ENCODE peak calls at places on chromosomes 5 and 9, in ten cellular contexts. F is NCI-H345; E is stimulated activated CD8-positive, alpha-beta memory T cell treated with anti-CD3 and anti-CD28 coated beads, Interleukin-4, amount 100 ng/mL, for 1 hour; C is substantia nigra; T is GM23338; Y is NCI-H1092 treated with DMSO at 0.1 percent for 48 hours; S is T-cell; G is Jurkat, Clone E6-1; I is glomerular endothelial cell; W is tibial artery. Z is an unnamed sample.

GRCh38 chr9:137058651-137059234 is 4.9 kb upstream of the ENTPD2 start:
- DNase-seq in G (no peak), S (no peak), E (no peak), Y (peak; percentile 70), W (no peak), F (peak; percentile 56), I (no peak), C (no peak), T (no peak), Z (no peak)

GRCh38 chr5:80370394-80370793 is 37.5 kb upstream of the ZFYVE16 start:
- DNase-seq in F (no peak), C (no peak), G (no peak), I (no peak), W (no peak), T (no peak), S (no peak), Y (no peak), E (no peak), Z (no peak)

GRCh38 chr5:14696057-14696456 is 31.5 kb downstream of the OTULIN start:
- DNase-seq in G (no peak), Y (no peak), T (peak; percentile 52), F (no peak), I (no peak), E (no peak), S (no peak), W (no peak), C (no peak), Z (no peak)

GRCh38 chr5:157670662-157671591 is at the start of gene C5orf52:
- DNase-seq in W (no peak), C (no peak), E (no peak), Y (peak; percentile 55), F (peak; percentile 4), G (no peak), T (peak; percentile 69), I (peak; percentile 34), S (no peak), Z (no peak)

GRCh38 chr9:95512751-95513120 is 4.0 kb downstream of the PTCH1 start:
- DNase-seq in S (no peak), I (no peak), W (no peak), C (no peak), G (no peak), Y (no peak), F (no peak), T (no peak), E (no peak), Z (no peak)

GRCh38 chr9:7209990-7210389 is 452.2 kb downstream of the KDM4C start:
- DNase-seq in W (no peak), S (no peak), Y (no peak), I (no peak), T (no peak), F (no peak), C (no peak), E (no peak), G (no peak), Z (no peak)

GRCh38 chr9:2158111-2158610 is 143.0 kb downstream of the SMARCA2 start:
- DNase-seq in T (peak; percentile 76), I (peak; percentile 51), F (no peak), E (no peak), G (peak; percentile 84), C (no peak), W (no peak), S (peak; percentile 39), Y (no peak), Z (no peak)

GRCh38 chr5:147735621-147736125 is 46.9 kb downstream of the JAKMIP2 start:
- DNase-seq in I (no peak), G (no peak), F (no peak), C (no peak), S (no peak), E (no peak), Y (no peak), W (no peak), T (no peak), Z (no peak)

Z was measured in nucleus accumbens.